ENCODE peak calls at places on chromosomes 13 and 19, in six cellular contexts. Y, P, T, G, U and Z are unnamed samples.

GRCh38 chr13:24187185-24187584 is 26.7 kb downstream of the SPATA13 start:
- DNase-seq in Y (peak), P (no peak), T (no peak), G (no peak), U (no peak), Z (no peak)

GRCh38 chr19:56884481-56884880 is 44.0 kb upstream of the PEG3 start:
- DNase-seq in Y (no peak), P (no peak), T (no peak), G (no peak), U (no peak), Z (no peak)

GRCh38 chr13:40148103-40148502 is 492.6 kb downstream of the COG6 start:
- DNase-seq in Y (no peak), P (no peak), T (no peak), G (no peak), U (no peak), Z (no peak)

GRCh38 chr19:4352701-4353121 is 9.3 kb downstream of the MPND start:
- DNase-seq in Y (peak), P (peak), T (no peak), G (no peak), U (peak), Z (no peak)

GRCh38 chr13:110525328-110526319 is 35.9 kb downstream of the RAB20 start:
- DNase-seq in Y (no peak), P (no peak), T (no peak), G (peak), U (peak), Z (no peak)

GRCh38 chr19:6632002-6632621 is 37.8 kb downstream of the TNFSF14 start:
- DNase-seq in Y (peak), P (peak), T (no peak), G (peak), U (peak), Z (no peak)

GRCh38 chr19:11420429-11420893 is 1.3 kb upstream of the RGL3 start:
- DNase-seq in Y (no peak), P (no peak), T (peak), G (peak), U (no peak), Z (no peak)

GRCh38 chr13:107138987-107139386 is 571.0 kb upstream of the ARGLU1 start:
- DNase-seq in Y (no peak), P (no peak), T (no peak), G (no peak), U (no peak), Z (no peak)

GRCh38 chr19:29098863-29099481 is 114.0 kb downstream of the UQCRFS1 start:
- DNase-seq in Y (peak), P (no peak), T (peak), G (peak), U (no peak), Z (peak)

GRCh38 chr13:35502456-35502855 is 26.0 kb upstream of the MAB21L1 start:
- DNase-seq in Y (no peak), P (no peak), T (no peak), G (no peak), U (no peak), Z (no peak)

GRCh38 chr13:108915634-108916497 is 286.5 kb downstream of the MYO16 start:
- DNase-seq in Y (peak), P (peak), T (peak), G (peak), U (peak), Z (peak)

GRCh38 chr13:40476175-40476958 is 190.1 kb downstream of the FOXO1 start:
- DNase-seq in Y (peak), P (no peak), T (no peak), G (no peak), U (no peak), Z (no peak)

GRCh38 chr13:90201198-90201597 is 1146.3 kb upstream of the MIR17HG start:
- DNase-seq in Y (peak), P (no peak), T (no peak), G (no peak), U (no peak), Z (no peak)

GRCh38 chr19:48194041-48194871 is 23.8 kb downstream of the ZSWIM9 start:
- DNase-seq in Y (no peak), P (peak), T (no peak), G (no peak), U (no peak), Z (no peak)

GRCh38 chr13:109517516-109517915 is 268.9 kb downstream of the IRS2 start:
- DNase-seq in Y (peak), P (no peak), T (no peak), G (no peak), U (no peak), Z (no peak)

GRCh38 chr13:80011448-80012212 is 329.3 kb downstream of the SPRY2 start:
- DNase-seq in Y (no peak), P (no peak), T (peak), G (peak), U (no peak), Z (no peak)

GRCh38 chr19:42198676-42199439 is 18.6 kb downstream of the DEDD2 start:
- DNase-seq in Y (no peak), P (no peak), T (no peak), G (no peak), U (no peak), Z (no peak)

GRCh38 chr19:45455707-45456499 is 11.9 kb upstream of the FOSB start:
- DNase-seq in Y (peak), P (peak), T (peak), G (peak), U (peak), Z (peak)